ENCODE peak calls at places on chromosomes 5 and 9, in nine cellular contexts. D is CD4-positive, alpha-beta memory T cell; H is bronchial epithelial cell; X is cardiac fibroblast; L is NCI-H446 treated with DMSO at 0.1 percent for 48 hours; F is NCI-H1105; P is tibial artery; A is HepG2; T is progenitor cell of endocrine pancreas. Q is an unnamed sample.

GRCh38 chr9:89386797-89387196 is 68.5 kb downstream of the SECISBP2 start:
- DNase-seq in X (no peak), H (peak; percentile 40), D (no peak), T (no peak), L (no peak), F (peak; percentile 82), P (no peak), A (no peak), Q (no peak)

GRCh38 chr5:102536323-102536928 is 37.6 kb upstream of the SLCO6A1 start:
- DNase-seq in D (no peak), P (no peak), L (peak; percentile 61), H (peak; percentile 28), T (no peak), X (peak; percentile 42), F (no peak), A (no peak), Q (no peak)

GRCh38 chr5:173089581-173089980 is 33.4 kb downstream of the CREBRF start:
- DNase-seq in D (no peak), H (no peak), L (no peak), P (no peak), T (no peak), X (no peak), A (no peak), F (no peak), Q (no peak)

GRCh38 chr5:16855475-16855874 is 80.6 kb downstream of the MYO10 start:
- DNase-seq in P (no peak), L (peak; percentile 64), A (no peak), F (no peak), H (no peak), D (no peak), X (peak; percentile 74), T (no peak), Q (no peak)

GRCh38 chr5:75681125-75681830 is 36.0 kb downstream of the POC5 start:
- DNase-seq in L (peak; percentile 32), D (peak; percentile 26), A (peak; percentile 28), T (no peak), X (peak; percentile 66), F (peak; percentile 11), H (peak; percentile 64), P (no peak), Q (no peak)

GRCh38 chr5:95711501-95712346 is 19.4 kb upstream of the RHOBTB3 start:
- DNase-seq in P (no peak), L (no peak), A (no peak), F (no peak), X (no peak), D (no peak), H (no peak), T (no peak), Q (no peak)

GRCh38 chr9:109769250-109769649 is 10.7 kb upstream of the PALM2AKAP2 start:
- DNase-seq in T (no peak), H (peak; percentile 22), D (no peak), F (no peak), X (no peak), P (no peak), L (peak; percentile 21), A (no peak), Q (no peak)

GRCh38 chr5:16809816-16810502 is 126.1 kb downstream of the MYO10 start:
- DNase-seq in P (no peak), L (no peak), X (peak; percentile 65), F (no peak), A (peak; percentile 7), T (no peak), H (no peak), D (no peak), Q (peak; percentile 74)

GRCh38 chr5:13976223-13976622 is 31.7 kb upstream of the DNAH5 start:
- DNase-seq in A (no peak), X (no peak), D (no peak), L (no peak), H (peak; percentile 20), F (no peak), P (no peak), T (no peak), Q (no peak)

GRCh38 chr5:371811-372555 is 50.5 kb downstream of the AHRR start:
- DNase-seq in P (peak; percentile 48), X (peak; percentile 22), A (no peak), F (no peak), T (peak; percentile 8), L (no peak), H (no peak), D (no peak), Q (no peak)

GRCh38 chr9:28821240-28821639 is 1248.0 kb upstream of the C9orf72 start:
- DNase-seq in P (no peak), A (no peak), D (no peak), F (no peak), T (no peak), L (no peak), H (no peak), X (no peak), Q (no peak)

GRCh38 chr9:19379283-19379682 is 753 bp downstream of the RPS6 start:
- DNase-seq in P (no peak), F (no peak), H (no peak), T (no peak), L (no peak), D (no peak), A (no peak), X (no peak), Q (no peak)

GRCh38 chr9:89137548-89138462 is 40.8 kb downstream of the SHC3 start:
- DNase-seq in L (no peak), D (no peak), X (peak; percentile 98), H (peak; percentile 92), T (no peak), P (peak; percentile 76), A (no peak), F (no peak), Q (peak; percentile 76)

GRCh38 chr9:88949425-88949824 is 41.8 kb upstream of the S1PR3 start:
- DNase-seq in L (no peak), P (no peak), T (no peak), X (peak; percentile 59), A (no peak), F (peak; percentile 18), D (no peak), H (no peak), Q (peak; percentile 15)

GRCh38 chr9:111598730-111599091 is 736 bp downstream of the PTGR1 start:
- DNase-seq in D (peak; percentile 14), X (peak; percentile 74), F (no peak), A (peak; percentile 56), L (no peak), H (peak; percentile 63), T (no peak), P (peak; percentile 71), Q (peak; percentile 39)

GRCh38 chr5:93579561-93580386 is 1.2 kb downstream of the NR2F1-AS1 start:
- DNase-seq in L (no peak), X (peak; percentile 60), A (no peak), F (no peak), H (no peak), T (peak; percentile 30), D (no peak), P (no peak), Q (no peak)

GRCh38 chr5:110038297-110038997 is 348.7 kb downstream of the MAN2A1 start:
- DNase-seq in X (peak; percentile 26), H (no peak), P (no peak), L (no peak), F (no peak), A (no peak), T (no peak), D (no peak), Q (no peak)

GRCh38 chr9:61666310-61666709 is 476.5 kb downstream of the SPATA31A7 start:
- DNase-seq in P (no peak), X (no peak), T (no peak), F (no peak), D (no peak), H (no peak), A (no peak), L (no peak), Q (no peak)

GRCh38 chr5:142059304-142059940 is 46.6 kb upstream of the GNPDA1 start:
- DNase-seq in D (no peak), P (no peak), X (peak; percentile 54), F (no peak), H (no peak), A (peak; percentile 20), L (no peak), T (no peak), Q (peak; percentile 32)

GRCh38 chr5:31678180-31678579 is 39.2 kb downstream of the PDZD2 start:
- DNase-seq in T (no peak), X (no peak), H (no peak), P (no peak), F (no peak), A (no peak), D (no peak), L (no peak), Q (no peak)

GRCh38 chr5:93756372-93756771 is 15.0 kb upstream of the POU5F2 start:
- DNase-seq in X (no peak), H (no peak), F (no peak), D (no peak), L (no peak), A (no peak), T (no peak), P (no peak), Q (no peak)

GRCh38 chr9:126326228-126327015 is at the start of gene MVB12B:
- DNase-seq in L (no peak), A (no peak), P (no peak), X (no peak), D (peak; percentile 66), F (peak; percentile 11), T (peak; percentile 27), H (no peak), Q (peak; percentile 88)

GRCh38 chr5:10756539-10756938 is 4.5 kb downstream of the DAP start:
- DNase-seq in D (no peak), T (no peak), X (peak; percentile 52), F (no peak), P (no peak), H (no peak), L (peak; percentile 80), A (no peak), Q (peak; percentile 41)

GRCh38 chr9:121735065-121735791 is 83.8 kb downstream of the DAB2IP start:
- DNase-seq in P (no peak), F (no peak), T (no peak), A (peak; percentile 62), L (peak; percentile 32), X (peak; percentile 69), H (peak; percentile 52), D (no peak), Q (peak; percentile 73)

GRCh38 chr5:14217587-14217986 is 74.4 kb downstream of the TRIO start:
- DNase-seq in L (no peak), X (no peak), P (no peak), H (no peak), T (no peak), F (no peak), A (no peak), D (no peak), Q (no peak)

GRCh38 chr5:154189256-154189818 is 1.2 kb upstream of the GALNT10 start:
- DNase-seq in H (no peak), F (no peak), P (peak; percentile 69), D (no peak), L (no peak), X (no peak), A (no peak), T (no peak), Q (peak; percentile 26)

GRCh38 chr5:8457187-8458037 is 588.5 kb downstream of the MTRR start:
- DNase-seq in H (peak; percentile 94), P (peak; percentile 97), A (peak; percentile 84), T (no peak), F (peak; percentile 96), X (peak; percentile 99), L (peak; percentile 100), D (peak; percentile 81), Q (peak; percentile 97)

GRCh38 chr5:173771058-173771742 is 116.9 kb upstream of the CPEB4 start:
- DNase-seq in X (no peak), F (no peak), P (no peak), A (no peak), L (no peak), H (no peak), T (no peak), D (no peak), Q (no peak)

GRCh38 chr9:72812622-72813111 is 140.2 kb downstream of the ALDH1A1 start:
- DNase-seq in X (no peak), L (no peak), F (no peak), H (no peak), A (no peak), P (no peak), D (no peak), T (no peak), Q (no peak)

GRCh38 chr5:527646-528591 is 3.7 kb upstream of the SLC9A3 start:
- DNase-seq in T (no peak), H (no peak), X (no peak), A (no peak), D (no peak), F (no peak), P (no peak), L (no peak), Q (no peak)

GRCh38 chr5:151023651-151024050 is 3.3 kb downstream of the GPX3 start:
- DNase-seq in A (no peak), H (peak; percentile 91), L (no peak), T (no peak), X (peak; percentile 92), D (no peak), F (no peak), P (peak; percentile 93), Q (peak; percentile 82)